ENCODE peak calls at places on chromosomes 3 and 15, in eight cellular contexts. W, R, H, S, P, K, M and V are unnamed samples.

GRCh38 chr3:103025880-103026279 is 591.1 kb downstream of the ZPLD1 start:
- DNase-seq in W (no peak), H (no peak), R (no peak), M (no peak), P (no peak), K (peak; percentile 6), S (no peak), V (no peak)

GRCh38 chr3:58962040-58962651 is 87.7 kb downstream of the CFAP20DC start:
- DNase-seq in S (no peak), P (peak; percentile 47), H (no peak), K (no peak), W (no peak), R (no peak), M (no peak), V (no peak)

GRCh38 chr3:45604596-45604995 is 10.0 kb downstream of the LIMD1 start:
- DNase-seq in H (no peak), S (no peak), W (no peak), K (no peak), M (no peak), P (no peak), R (no peak), V (no peak)

GRCh38 chr15:63466378-63467192 is 37.8 kb upstream of the USP3 start:
- DNase-seq in P (peak; percentile 70), R (peak; percentile 69), S (no peak), M (peak; percentile 55), W (no peak), K (peak; percentile 81), H (peak; percentile 48), V (peak; percentile 61)

GRCh38 chr3:196916995-196917394 is 25.3 kb downstream of the NCBP2 start:
- DNase-seq in P (no peak), S (no peak), W (no peak), K (no peak), R (no peak), H (no peak), M (no peak), V (no peak)

GRCh38 chr3:73653877-73654276 is 29.1 kb upstream of the PDZRN3 start:
- DNase-seq in K (no peak), S (no peak), M (no peak), P (peak; percentile 41), R (no peak), H (no peak), W (no peak), V (peak; percentile 4)

GRCh38 chr3:188151438-188151837 is 2.5 kb upstream of the LPP start:
- DNase-seq in K (no peak), P (no peak), H (no peak), M (peak; percentile 33), R (no peak), S (no peak), W (no peak), V (no peak)

GRCh38 chr3:10548997-10549396 is 43.6 kb upstream of the ATP2B2 start:
- DNase-seq in R (no peak), K (no peak), P (no peak), H (no peak), W (peak; percentile 13), S (no peak), M (no peak), V (no peak)

GRCh38 chr15:89375093-89376062 is 40.8 kb upstream of the POLG start:
- DNase-seq in K (no peak), M (no peak), H (no peak), P (no peak), S (no peak), R (no peak), W (no peak), V (no peak)

GRCh38 chr15:35669457-35670045 is 123.6 kb upstream of the DPH6 start:
- DNase-seq in W (no peak), H (no peak), R (no peak), P (no peak), K (no peak), S (no peak), M (no peak), V (no peak)

GRCh38 chr3:46061108-46061507 is 33.8 kb upstream of the XCR1 start:
- DNase-seq in W (no peak), K (no peak), P (no peak), S (no peak), R (no peak), M (no peak), H (no peak), V (no peak)

GRCh38 chr15:93617443-93617842 is 528.4 kb upstream of the RGMA start:
- DNase-seq in R (no peak), W (no peak), M (no peak), S (no peak), P (no peak), H (no peak), K (no peak), V (no peak)

GRCh38 chr3:156581954-156582353 is 27.0 kb upstream of the SSR3 start:
- DNase-seq in R (no peak), H (no peak), M (no peak), P (no peak), W (no peak), K (no peak), S (no peak), V (no peak)

GRCh38 chr3:47578119-47578630 is 490 bp downstream of the CSPG5 start:
- DNase-seq in H (peak; percentile 87), P (no peak), R (peak; percentile 73), M (no peak), W (no peak), S (no peak), K (peak; percentile 36), V (no peak)

GRCh38 chr15:86855962-86856361 is 776.3 kb downstream of the AGBL1 start:
- DNase-seq in K (no peak), R (no peak), W (no peak), S (no peak), M (no peak), P (no peak), H (no peak), V (no peak)

GRCh38 chr3:44923634-44924033 is 49.2 kb downstream of the TGM4 start:
- DNase-seq in H (no peak), K (peak; percentile 57), R (no peak), W (no peak), M (no peak), P (no peak), S (no peak), V (no peak)

GRCh38 chr3:121645054-121645453 is 15.6 kb downstream of the HCLS1 start:
- DNase-seq in M (no peak), K (no peak), P (no peak), R (no peak), W (no peak), H (no peak), S (no peak), V (no peak)

GRCh38 chr15:93319121-93319814 is 230.3 kb upstream of the RGMA start:
- DNase-seq in S (no peak), M (no peak), K (no peak), P (no peak), H (no peak), R (no peak), W (no peak), V (no peak)

GRCh38 chr15:101209285-101209821 is 42.5 kb downstream of the CHSY1 start:
- DNase-seq in R (no peak), W (no peak), S (no peak), H (no peak), K (no peak), P (no peak), M (no peak), V (no peak)

GRCh38 chr3:40996827-40997710 is 202.2 kb upstream of the CTNNB1 start:
- DNase-seq in H (no peak), K (no peak), R (no peak), W (no peak), P (no peak), M (no peak), S (no peak), V (no peak)